ENCODE peak calls at places on chromosomes 11 and 22, in five cellular contexts. One of them, this sample, is unnamed.

GRCh38 chr11:65663634-65664200 is 1.0 kb upstream of the RELA start:
- DNase-seq in tibial nerve: peak
- DNase-seq in effector memory CD4-positive, alpha-beta T cell: no peak
- DNase-seq in A549: peak
- DNase-seq in brain microvascular endothelial cell: no peak
- DNase-seq in this sample: peak

GRCh38 chr11:76455331-76455730 is 10.5 kb downstream of the EMSY start:
- DNase-seq in brain microvascular endothelial cell: peak
- DNase-seq in A549: no peak
- DNase-seq in effector memory CD4-positive, alpha-beta T cell: no peak
- DNase-seq in tibial nerve: no peak
- DNase-seq in this sample: no peak

GRCh38 chr11:2588809-2589537 is 110.8 kb downstream of the KCNQ1OT1 start:
- DNase-seq in brain microvascular endothelial cell: no peak
- DNase-seq in tibial nerve: peak
- DNase-seq in effector memory CD4-positive, alpha-beta T cell: no peak
- DNase-seq in A549: no peak
- DNase-seq in this sample: no peak

GRCh38 chr22:24289781-24290181 is 19.1 kb downstream of the SPECC1L start:
- DNase-seq in tibial nerve: no peak
- DNase-seq in brain microvascular endothelial cell: no peak
- DNase-seq in effector memory CD4-positive, alpha-beta T cell: no peak
- DNase-seq in A549: no peak
- DNase-seq in this sample: no peak

GRCh38 chr22:33853200-33854097 is 66.8 kb downstream of the LARGE1 start:
- DNase-seq in effector memory CD4-positive, alpha-beta T cell: no peak
- DNase-seq in tibial nerve: peak
- DNase-seq in brain microvascular endothelial cell: peak
- DNase-seq in A549: peak
- DNase-seq in this sample: peak

GRCh38 chr11:81570669-81571068 is 1163.0 kb downstream of the FAM181B start:
- DNase-seq in tibial nerve: no peak
- DNase-seq in effector memory CD4-positive, alpha-beta T cell: no peak
- DNase-seq in A549: no peak
- DNase-seq in brain microvascular endothelial cell: no peak
- DNase-seq in this sample: no peak

GRCh38 chr11:64249563-64250405 is 1.5 kb upstream of the PLCB3 start:
- DNase-seq in brain microvascular endothelial cell: no peak
- DNase-seq in effector memory CD4-positive, alpha-beta T cell: no peak
- DNase-seq in A549: no peak
- DNase-seq in tibial nerve: no peak
- DNase-seq in this sample: no peak

GRCh38 chr11:19460718-19461405 is 220.1 kb upstream of the E2F8 start:
- DNase-seq in brain microvascular endothelial cell: no peak
- DNase-seq in tibial nerve: peak
- DNase-seq in A549: no peak
- DNase-seq in effector memory CD4-positive, alpha-beta T cell: no peak
- DNase-seq in this sample: no peak

GRCh38 chr22:36104988-36105387 is 55.6 kb downstream of the APOL3 start:
- DNase-seq in tibial nerve: no peak
- DNase-seq in A549: no peak
- DNase-seq in effector memory CD4-positive, alpha-beta T cell: no peak
- DNase-seq in brain microvascular endothelial cell: peak
- DNase-seq in this sample: no peak

GRCh38 chr11:126366064-126366822 is 10.8 kb downstream of the ST3GAL4 start:
- DNase-seq in brain microvascular endothelial cell: no peak
- DNase-seq in A549: no peak
- DNase-seq in effector memory CD4-positive, alpha-beta T cell: no peak
- DNase-seq in tibial nerve: no peak
- DNase-seq in this sample: no peak

GRCh38 chr11:125376117-125376516 is 119.9 kb downstream of the FEZ1 start:
- DNase-seq in A549: no peak
- DNase-seq in effector memory CD4-positive, alpha-beta T cell: no peak
- DNase-seq in tibial nerve: no peak
- DNase-seq in brain microvascular endothelial cell: no peak
- DNase-seq in this sample: peak

GRCh38 chr11:121596195-121597145 is 143.7 kb upstream of the SORL1-AS1 start:
- DNase-seq in brain microvascular endothelial cell: no peak
- DNase-seq in A549: no peak
- DNase-seq in effector memory CD4-positive, alpha-beta T cell: no peak
- DNase-seq in tibial nerve: no peak
- DNase-seq in this sample: no peak

GRCh38 chr22:37726240-37726887 is 29.5 kb downstream of the TRIOBP start:
- DNase-seq in tibial nerve: no peak
- DNase-seq in brain microvascular endothelial cell: peak
- DNase-seq in A549: no peak
- DNase-seq in effector memory CD4-positive, alpha-beta T cell: no peak
- DNase-seq in this sample: no peak

GRCh38 chr22:23777776-23778575 is 5.3 kb downstream of the MMP11 start:
- DNase-seq in tibial nerve: no peak
- DNase-seq in brain microvascular endothelial cell: no peak
- DNase-seq in effector memory CD4-positive, alpha-beta T cell: no peak
- DNase-seq in A549: no peak
- DNase-seq in this sample: no peak

GRCh38 chr22:44242946-44243724 is 62.4 kb downstream of the PARVG start:
- DNase-seq in A549: no peak
- DNase-seq in effector memory CD4-positive, alpha-beta T cell: no peak
- DNase-seq in brain microvascular endothelial cell: no peak
- DNase-seq in tibial nerve: no peak
- DNase-seq in this sample: no peak

GRCh38 chr11:110447897-110448522 is 18.3 kb downstream of the FDX1 start:
- DNase-seq in A549: no peak
- DNase-seq in effector memory CD4-positive, alpha-beta T cell: no peak
- DNase-seq in brain microvascular endothelial cell: no peak
- DNase-seq in tibial nerve: no peak
- DNase-seq in this sample: no peak
- H3K27ac ChIP-seq in A549: no peak
- H3K27ac ChIP-seq in effector memory CD4-positive, alpha-beta T cell: no peak
- H3K27ac ChIP-seq in brain microvascular endothelial cell: no peak
- H3K27ac ChIP-seq in tibial nerve: no peak
- H3K27ac ChIP-seq in this sample: no peak

GRCh38 chr11:74282421-74282820 is 29.0 kb downstream of the P4HA3 start:
- DNase-seq in brain microvascular endothelial cell: no peak
- DNase-seq in tibial nerve: no peak
- DNase-seq in A549: no peak
- DNase-seq in effector memory CD4-positive, alpha-beta T cell: no peak
- DNase-seq in this sample: no peak
- H3K27ac ChIP-seq in brain microvascular endothelial cell: no peak
- H3K27ac ChIP-seq in tibial nerve: no peak
- H3K27ac ChIP-seq in A549: peak
- H3K27ac ChIP-seq in effector memory CD4-positive, alpha-beta T cell: no peak
- H3K27ac ChIP-seq in this sample: no peak

DNA sequence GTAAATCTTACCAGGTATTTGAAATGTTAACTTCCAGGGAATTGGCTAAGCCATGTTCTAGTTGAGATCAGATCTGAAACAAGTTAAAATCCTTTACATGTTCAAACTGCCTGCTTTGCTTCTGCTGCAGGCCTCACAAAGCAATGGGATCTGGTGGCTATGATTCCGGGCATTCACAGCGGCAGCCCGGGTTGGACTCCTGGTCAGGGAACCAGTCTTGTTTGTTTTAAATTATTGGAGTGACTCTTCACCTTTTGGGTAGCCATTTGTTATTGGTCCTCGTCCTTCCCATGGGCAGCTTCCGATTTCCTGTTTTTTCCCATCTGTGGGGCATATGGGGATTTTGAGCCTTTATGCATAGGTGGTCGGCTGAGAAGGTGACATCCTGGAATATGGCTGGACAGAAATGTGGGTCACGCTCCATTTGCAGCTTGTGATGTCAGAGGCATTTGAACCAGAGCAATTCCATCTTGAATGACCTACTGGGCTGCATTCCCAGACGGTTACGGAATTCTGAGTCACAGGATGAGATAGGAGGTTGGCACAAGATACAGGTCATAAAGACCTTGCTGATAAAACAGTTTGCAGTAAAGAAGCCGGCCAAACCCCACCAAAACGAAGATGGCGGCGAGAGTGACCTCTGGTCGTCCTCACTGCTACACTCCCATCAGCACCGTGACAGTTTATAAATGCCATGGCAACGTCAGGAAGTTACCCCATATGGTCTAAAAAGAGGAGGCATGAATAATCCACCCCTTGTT is 20.1 kb upstream of the GSTP1 start:
- DNase-seq in tibial nerve: peak
- DNase-seq in brain microvascular endothelial cell: peak
- DNase-seq in effector memory CD4-positive, alpha-beta T cell: no peak
- DNase-seq in A549: no peak
- DNase-seq in this sample: no peak
- H3K27ac ChIP-seq in tibial nerve: peak
- H3K27ac ChIP-seq in brain microvascular endothelial cell: peak
- H3K27ac ChIP-seq in effector memory CD4-positive, alpha-beta T cell: no peak
- H3K27ac ChIP-seq in A549: peak
- H3K27ac ChIP-seq in this sample: no peak

GRCh38 chr22:45966320-45966891 is 10.6 kb downstream of the WNT7B start:
- DNase-seq in A549: no peak
- DNase-seq in effector memory CD4-positive, alpha-beta T cell: no peak
- DNase-seq in brain microvascular endothelial cell: no peak
- DNase-seq in tibial nerve: no peak
- DNase-seq in this sample: no peak
- H3K27ac ChIP-seq in A549: no peak
- H3K27ac ChIP-seq in effector memory CD4-positive, alpha-beta T cell: no peak
- H3K27ac ChIP-seq in brain microvascular endothelial cell: no peak
- H3K27ac ChIP-seq in tibial nerve: no peak
- H3K27ac ChIP-seq in this sample: no peak

GRCh38 chr11:20551096-20551495 is 48.3 kb upstream of the SLC6A5 start:
- DNase-seq in tibial nerve: no peak
- DNase-seq in effector memory CD4-positive, alpha-beta T cell: no peak
- DNase-seq in brain microvascular endothelial cell: no peak
- DNase-seq in A549: no peak
- DNase-seq in this sample: no peak
- H3K27ac ChIP-seq in tibial nerve: no peak
- H3K27ac ChIP-seq in effector memory CD4-positive, alpha-beta T cell: no peak
- H3K27ac ChIP-seq in brain microvascular endothelial cell: no peak
- H3K27ac ChIP-seq in A549: no peak
- H3K27ac ChIP-seq in this sample: no peak